ENCODE peak calls at places on chromosomes 11 and 22, in five cellular contexts. Y is IMR-90, K is neuronal stem cell, X is H9, W is H1. Q is an unnamed sample.

GRCh38 chr11:123472236-123472935 is 42.3 kb downstream of the GRAMD1B start:
- DNase-seq in Y (no peak), K (no peak), X (no peak), W (no peak), Q (no peak)

GRCh38 chr11:61151545-61152252 is 9.5 kb downstream of the VPS37C start:
- DNase-seq in Y (no peak), K (no peak), X (no peak), W (no peak), Q (no peak)

GRCh38 chr11:99068832-99069231 is 48.1 kb downstream of the CNTN5 start:
- DNase-seq in Y (no peak), K (no peak), X (no peak), W (no peak), Q (peak)

GRCh38 chr22:48651036-48651890 is 1176.4 kb downstream of the BRD1 start:
- DNase-seq in Y (no peak), K (no peak), X (no peak), W (no peak), Q (no peak)

GRCh38 chr11:13386567-13386966 is 76.5 kb downstream of the BTBD10 start:
- DNase-seq in Y (no peak), K (no peak), X (no peak), W (no peak), Q (peak)

GRCh38 chr11:57761301-57762234 is at the start of gene CTNND1:
- DNase-seq in Y (peak), K (peak), X (peak), W (peak), Q (peak)

GRCh38 chr11:128463386-128463829 is 124.0 kb downstream of the ETS1 start:
- DNase-seq in Y (peak), K (no peak), X (no peak), W (no peak), Q (peak)

GRCh38 chr11:124075841-124076571 is 34.9 kb upstream of the OR10G7 start:
- DNase-seq in Y (no peak), K (no peak), X (peak), W (no peak), Q (no peak)

GRCh38 chr11:10807629-10808552 is 835 bp downstream of the EIF4G2 start:
- DNase-seq in Y (peak), K (peak), X (no peak), W (no peak), Q (peak)

GRCh38 chr11:129803533-129803932 is 12.1 kb upstream of the TMEM45B start:
- DNase-seq in Y (no peak), K (no peak), X (no peak), W (no peak), Q (peak)

GRCh38 chr11:69157156-69157821 is 1.6 kb downstream of the SMIM38 start:
- DNase-seq in Y (peak), K (peak), X (no peak), W (no peak), Q (no peak)

GRCh38 chr22:44787832-44788231 is 35.5 kb downstream of the ARHGAP8 start:
- DNase-seq in Y (no peak), K (no peak), X (no peak), W (no peak), Q (no peak)

GRCh38 chr11:62665630-62666258 is 632 bp downstream of the CSKMT start:
- DNase-seq in Y (peak), K (peak), X (no peak), W (no peak), Q (peak)

GRCh38 chr11:67269401-67270255 is 3.4 kb downstream of the GRK2 start:
- DNase-seq in Y (no peak), K (no peak), X (no peak), W (no peak), Q (no peak)

GRCh38 chr22:46120420-46120737 is 29.9 kb upstream of the PPARA start:
- DNase-seq in Y (no peak), K (no peak), X (no peak), W (no peak), Q (no peak)

GRCh38 chr22:30947163-30947820 is 21.3 kb downstream of the MORC2 start:
- DNase-seq in Y (no peak), K (peak), X (no peak), W (no peak), Q (peak)

GRCh38 chr11:17692931-17693330 is 26.4 kb upstream of the MYOD1 start:
- DNase-seq in Y (no peak), K (no peak), X (no peak), W (no peak), Q (no peak)

GRCh38 chr11:18641677-18642076 is 7.5 kb upstream of the SPTY2D1 start:
- DNase-seq in Y (no peak), K (no peak), X (no peak), W (no peak), Q (no peak)

GRCh38 chr11:469684-470667 is 19.9 kb downstream of the PTDSS2 start:
- DNase-seq in Y (peak), K (no peak), X (no peak), W (no peak), Q (peak)

GRCh38 chr11:80204021-80204420 is 763.2 kb upstream of the TENM4 start:
- DNase-seq in Y (no peak), K (no peak), X (no peak), W (no peak), Q (no peak)

GRCh38 chr22:38950527-38951111 is 6.8 kb upstream of the APOBEC3A start:
- DNase-seq in Y (no peak), K (no peak), X (no peak), W (no peak), Q (no peak)

GRCh38 chr11:86792150-86792549 is 8.2 kb upstream of the PRSS23 start:
- DNase-seq in Y (no peak), K (no peak), X (no peak), W (no peak), Q (no peak)

DNA sequence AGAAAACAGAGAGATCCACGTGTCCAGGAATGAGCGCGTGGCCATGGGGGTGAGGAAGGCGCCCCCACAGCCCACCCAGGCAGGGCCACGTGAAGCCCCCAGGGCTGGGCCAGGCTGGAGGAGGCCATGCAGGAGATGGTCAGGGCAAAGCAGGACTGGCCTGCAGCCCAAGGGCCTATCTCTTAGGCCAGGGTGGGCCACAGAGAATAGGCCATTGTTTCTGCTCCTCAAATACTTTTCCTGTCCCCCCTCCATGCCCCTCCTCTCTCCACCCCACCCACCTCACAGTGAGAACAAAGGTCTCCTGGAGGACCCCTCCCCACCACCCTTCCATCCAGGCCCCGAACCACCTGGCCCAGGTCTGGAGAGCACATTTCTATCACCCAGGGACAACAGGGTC is 8.3 kb upstream of the CDC42EP1 start:
- DNase-seq in Y (no peak), K (no peak), X (no peak), W (no peak), Q (no peak)
- H4K8ac ChIP-seq in Y (peak), K (no peak), X (no peak), W (no peak), Q (no peak)

GRCh38 chr11:64858467-64859401 is 14.3 kb upstream of the CDC42BPG start:
- DNase-seq in Y (no peak), K (no peak), X (no peak), W (no peak), Q (no peak)
- H4K8ac ChIP-seq in Y (no peak), K (no peak), X (no peak), W (no peak), Q (no peak)

GRCh38 chr11:118532091-118532490 is 1.1 kb downstream of the TMEM25 start:
- DNase-seq in Y (no peak), K (no peak), X (no peak), W (no peak), Q (no peak)
- H4K8ac ChIP-seq in Y (no peak), K (no peak), X (no peak), W (no peak), Q (no peak)

GRCh38 chr11:95104916-95105315 is 15.3 kb downstream of the ENDOD1 start:
- DNase-seq in Y (no peak), K (no peak), X (no peak), W (no peak), Q (no peak)

GRCh38 chr11:95104121-95104830 is 14.6 kb downstream of the ENDOD1 start:
- DNase-seq in Y (no peak), K (no peak), X (no peak), W (no peak), Q (no peak)

GRCh38 chr11:95111923-95112540 is 22.4 kb downstream of the ENDOD1 start:
- DNase-seq in Y (no peak), K (no peak), X (no peak), W (no peak), Q (no peak)

GRCh38 chr11:95108671-95109551 is 19.3 kb downstream of the ENDOD1 start:
- DNase-seq in Y (peak), K (no peak), X (no peak), W (no peak), Q (peak)

DNA sequence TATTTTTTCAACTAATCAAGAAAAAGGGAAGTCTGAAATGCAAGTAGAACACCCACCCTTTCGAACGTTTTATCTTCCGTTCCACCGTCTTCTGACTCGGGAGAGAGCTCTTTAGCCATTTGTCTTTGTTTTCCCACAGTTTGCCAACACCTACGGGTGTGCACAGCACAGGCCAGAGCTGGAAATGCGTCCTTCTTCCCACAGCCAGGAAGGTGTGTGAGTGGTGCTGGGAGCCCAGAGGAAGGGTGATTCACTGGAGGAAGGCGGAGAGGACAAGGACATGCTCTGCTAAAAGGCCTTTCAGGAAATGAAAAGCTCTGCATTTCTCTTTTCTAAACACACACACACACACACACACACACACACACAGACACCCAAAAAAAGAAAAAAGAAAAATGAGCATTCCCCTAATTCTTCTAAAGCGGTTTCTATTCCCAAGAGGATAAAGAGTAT is 18.5 kb downstream of the ENDOD1 start:
- DNase-seq in Y (peak), K (no peak), X (no peak), W (no peak), Q (peak)
- H4K8ac ChIP-seq in Y (no peak), K (no peak), X (no peak), W (no peak), Q (no peak)

DNA sequence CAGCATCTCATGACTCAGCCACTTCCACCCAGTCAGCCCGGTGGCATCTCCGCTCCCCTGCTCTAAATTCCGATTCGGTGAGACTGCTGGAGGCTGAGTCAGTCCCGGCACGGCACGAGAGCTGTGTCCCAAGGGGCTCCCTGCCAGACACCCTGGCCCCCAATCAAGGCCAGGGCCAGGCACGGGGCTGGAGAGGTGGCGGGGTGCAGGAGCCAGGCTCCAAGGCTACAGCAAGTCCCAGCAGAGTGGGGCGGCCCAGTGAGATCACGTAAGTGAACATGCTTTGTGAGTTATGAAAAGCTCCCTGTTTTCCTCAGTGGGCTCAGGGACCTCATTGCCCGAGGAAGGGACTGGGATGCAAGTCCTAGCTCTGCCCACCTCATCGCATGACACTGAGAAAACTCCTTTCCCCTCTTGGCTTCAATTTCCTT is 3.0 kb downstream of the C11orf68 start:
- DNase-seq in Y (peak), K (no peak), X (peak), W (no peak), Q (peak)
- H4K8ac ChIP-seq in Y (peak), K (no peak), X (no peak), W (peak), Q (no peak)

DNA sequence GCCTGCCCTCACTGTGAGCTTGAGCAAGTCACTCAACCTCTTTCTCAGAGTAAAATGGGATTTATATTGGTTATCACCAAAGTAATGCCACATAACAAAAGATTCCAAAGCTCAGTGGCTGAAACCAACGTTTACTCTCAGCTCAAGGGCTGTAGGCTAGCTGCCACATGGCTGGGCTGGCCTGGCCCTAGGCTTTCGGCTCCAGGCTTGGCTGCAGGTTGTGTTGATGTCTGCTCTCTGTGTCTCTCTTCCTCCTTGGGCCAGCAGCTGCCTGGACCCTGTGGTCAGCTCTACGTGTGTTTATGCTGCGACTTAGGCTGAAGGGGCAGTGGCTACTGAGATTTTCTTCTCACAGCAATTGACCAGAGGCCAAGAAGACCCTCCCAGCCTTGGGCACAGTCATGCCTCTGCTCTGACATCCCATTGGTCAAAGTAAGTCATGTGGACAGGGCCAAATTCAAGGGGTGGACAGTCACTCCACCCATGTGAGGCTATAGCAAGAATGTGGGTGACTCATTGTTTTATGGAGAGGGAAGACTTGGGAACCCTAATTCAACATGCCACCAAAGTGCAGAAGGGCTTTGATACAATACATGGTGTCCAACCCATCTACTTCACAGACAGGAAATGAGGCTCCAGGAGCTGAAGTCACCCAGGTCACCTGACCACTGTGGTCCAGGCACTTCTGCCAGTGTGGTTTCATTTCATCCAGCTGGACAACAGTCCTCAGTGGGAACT is 90.6 kb downstream of the TSPAN18 start:
- DNase-seq in Y (peak), K (no peak), X (no peak), W (no peak), Q (no peak)
- H4K8ac ChIP-seq in Y (no peak), K (no peak), X (no peak), W (no peak), Q (no peak)

GRCh38 chr22:37741312-37741795 is 44.5 kb downstream of the TRIOBP start:
- DNase-seq in Y (peak), K (no peak), X (no peak), W (no peak), Q (peak)
- H4K8ac ChIP-seq in Y (no peak), K (no peak), X (no peak), W (peak), Q (no peak)

DNA sequence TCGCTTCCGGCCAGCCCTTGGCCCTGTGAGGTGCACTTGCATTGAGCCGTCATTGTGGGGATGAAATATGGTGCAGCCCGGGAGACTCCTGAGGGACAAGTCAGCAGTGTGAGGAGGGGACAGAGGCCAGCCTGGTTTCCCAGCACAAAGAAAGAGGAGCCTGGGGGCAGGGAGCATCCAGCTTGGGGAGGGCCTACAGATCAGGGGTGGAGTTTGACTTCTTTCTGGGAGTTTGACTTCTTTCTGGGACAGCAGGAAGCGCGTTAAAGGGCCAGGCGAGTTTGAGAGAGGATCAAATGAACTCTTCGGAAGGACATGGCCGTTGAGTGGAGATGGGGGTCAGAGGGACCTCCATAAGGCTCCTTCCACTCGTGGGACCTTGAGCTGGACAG is 91.9 kb downstream of the LRRC32 start:
- DNase-seq in Y (no peak), K (no peak), X (peak), W (no peak), Q (peak)
- H4K8ac ChIP-seq in Y (no peak), K (no peak), X (no peak), W (no peak), Q (no peak)

GRCh38 chr22:24402460-24403192 is 24.8 kb upstream of the ADORA2A start:
- DNase-seq in Y (peak), K (no peak), X (no peak), W (no peak), Q (no peak)
- H4K8ac ChIP-seq in Y (peak), K (no peak), X (no peak), W (no peak), Q (no peak)